ENCODE peak calls at places on chromosomes 16 and 17, in five cellular contexts. H is neural progenitor cell, S is stomach, N is aorta, G is PC-3. T is an unnamed sample.

GRCh38 chr16:69941251-69942098 is 9.7 kb upstream of the CLEC18A start:
- DNase-seq in S (no peak), N (no peak), H (no peak), G (no peak), T (no peak)

GRCh38 chr16:58000706-58001676 is at the start of gene USB1:
- DNase-seq in S (peak; percentile 89), N (peak; percentile 90), H (peak; percentile 94), G (peak; percentile 80), T (peak; percentile 92)

GRCh38 chr17:48576479-48577309 is 1.5 kb downstream of the HOXB4 start:
- DNase-seq in H (peak; percentile 46), N (peak; percentile 82), G (peak; percentile 60), S (no peak), T (no peak)

GRCh38 chr17:72602517-72603345 is 481.9 kb downstream of the SOX9 start:
- DNase-seq in G (peak; percentile 83), H (peak; percentile 78), S (peak; percentile 47), N (no peak), T (no peak)

GRCh38 chr17:34154916-34155730 is 100.0 kb upstream of the CCL2 start:
- DNase-seq in G (no peak), H (peak; percentile 31), N (no peak), S (no peak), T (no peak)

GRCh38 chr17:14745122-14745521 is 444.2 kb downstream of the HS3ST3B1 start:
- DNase-seq in H (no peak), S (no peak), G (peak; percentile 71), N (no peak), T (no peak)

GRCh38 chr17:55660171-55660886 is 62.3 kb downstream of the TMEM100 start:
- DNase-seq in S (no peak), H (peak; percentile 28), N (no peak), G (no peak), T (no peak)

GRCh38 chr17:75109407-75110236 is at the start of gene ARMC7:
- DNase-seq in S (peak; percentile 95), N (peak; percentile 94), G (peak; percentile 96), H (peak; percentile 96), T (peak; percentile 84)

GRCh38 chr16:88323546-88324330 is 59.0 kb upstream of the ZNF469 start:
- DNase-seq in N (no peak), G (no peak), S (no peak), H (no peak), T (no peak)

GRCh38 chr17:44210342-44211192 is 8.9 kb downstream of the UBTF start:
- DNase-seq in H (peak; percentile 92), N (peak; percentile 93), G (peak; percentile 85), S (peak; percentile 92), T (peak; percentile 84)

GRCh38 chr16:14117051-14117450 is 45.9 kb downstream of the MRTFB start:
- DNase-seq in G (no peak), S (no peak), N (no peak), H (no peak), T (no peak)

GRCh38 chr17:63842173-63842539 is 329 bp downstream of the SMARCD2 start:
- DNase-seq in H (no peak), G (no peak), S (peak; percentile 33), N (peak; percentile 72), T (peak; percentile 78)

GRCh38 chr17:63455417-63455816 is 9.3 kb upstream of the CYB561 start:
- DNase-seq in G (no peak), S (no peak), H (no peak), N (no peak), T (no peak)

GRCh38 chr17:35918665-35919064 is 11.9 kb downstream of the RDM1 start:
- DNase-seq in S (no peak), N (no peak), H (no peak), G (no peak), T (no peak)

GRCh38 chr16:24834459-24835335 is 11.1 kb upstream of the SLC5A11 start:
- DNase-seq in H (peak; percentile 60), N (no peak), G (peak; percentile 63), S (peak; percentile 60), T (no peak)

GRCh38 chr16:78022347-78022746 is at the start of gene CLEC3A:
- DNase-seq in N (no peak), S (no peak), H (peak; percentile 31), G (no peak), T (no peak)

GRCh38 chr16:48636521-48636920 is 26.5 kb upstream of the N4BP1 start:
- DNase-seq in G (no peak), H (no peak), N (no peak), S (peak; percentile 3), T (no peak)

GRCh38 chr17:8479431-8479947 is 43.8 kb downstream of the NDEL1 start:
- DNase-seq in G (no peak), N (peak; percentile 76), S (no peak), H (no peak), T (no peak)

GRCh38 chr17:7589891-7590611 is at the start of gene SOX15:
- DNase-seq in N (no peak), S (no peak), G (peak; percentile 70), H (peak; percentile 54), T (no peak)

GRCh38 chr17:81049973-81050551 is 15.1 kb downstream of the BAIAP2 start:
- DNase-seq in S (peak; percentile 89), G (peak; percentile 93), H (no peak), N (peak; percentile 85), T (peak; percentile 68)

GRCh38 chr17:48486557-48486956 is 44.3 kb downstream of the HOXB1 start:
- DNase-seq in G (peak; percentile 93), N (peak; percentile 56), S (no peak), H (peak; percentile 16), T (no peak)

GRCh38 chr16:59164461-59164860 is 430.3 kb upstream of the GOT2 start:
- DNase-seq in H (peak; percentile 41), N (no peak), S (peak; percentile 26), G (no peak), T (no peak)

GRCh38 chr16:60200161-60200560 is 1466.0 kb upstream of the GOT2 start:
- DNase-seq in G (no peak), S (no peak), N (no peak), H (no peak), T (no peak)

GRCh38 chr17:16363749-16364536 is 10.7 kb upstream of the CENPV start:
- DNase-seq in N (peak; percentile 79), G (peak; percentile 92), S (peak; percentile 84), H (peak; percentile 88), T (peak; percentile 81)

GRCh38 chr16:84104231-84104630 is 12.5 kb downstream of the MBTPS1 start:
- DNase-seq in G (no peak), S (no peak), H (no peak), N (no peak), T (no peak)

GRCh38 chr16:2836646-2837508 is 6.8 kb downstream of the ZG16B start:
- DNase-seq in N (peak; percentile 24), G (no peak), H (no peak), S (no peak), T (no peak)

GRCh38 chr16:2841606-2842339 is 11.7 kb downstream of the ZG16B start:
- DNase-seq in H (no peak), N (no peak), G (no peak), S (no peak), T (peak; percentile 12)

GRCh38 chr16:2840914-2841313 is 10.8 kb downstream of the ZG16B start:
- DNase-seq in H (no peak), N (no peak), S (no peak), G (no peak), T (no peak)

GRCh38 chr16:2839650-2840450 is 9.7 kb downstream of the ZG16B start:
- DNase-seq in N (no peak), S (no peak), H (no peak), G (no peak), T (no peak)

GRCh38 chr16:2838928-2839327 is 8.8 kb downstream of the ZG16B start:
- DNase-seq in H (peak; percentile 90), N (peak; percentile 66), G (peak; percentile 74), S (peak; percentile 79), T (no peak)
- H3K27ac ChIP-seq in H (no peak overlapping the region), N (no peak overlapping the region), G (peak overlapping the region; percentile 10), S (no peak overlapping the region), T (no peak overlapping the region)

GRCh38 chr17:1182831-1183578 is 3.2 kb upstream of the ABR start:
- DNase-seq in H (peak; percentile 75), S (no peak), G (no peak), N (no peak), T (no peak)

GRCh38 chr17:1186214-1186820 is 6.5 kb upstream of the ABR start:
- DNase-seq in S (no peak), N (no peak), H (no peak), G (peak; percentile 74), T (peak; percentile 85)

GRCh38 chr17:1193300-1193699 is 13.5 kb upstream of the ABR start:
- DNase-seq in H (no peak), N (no peak), G (no peak), S (no peak), T (no peak)

GRCh38 chr17:1186923-1187771 is 7.4 kb upstream of the ABR start:
- DNase-seq in S (peak; percentile 86), H (peak; percentile 91), N (peak; percentile 91), G (peak; percentile 71), T (peak; percentile 84)

GRCh38 chr17:1188812-1189211 is 9.0 kb upstream of the ABR start:
- DNase-seq in S (peak; percentile 97), H (no peak), N (peak; percentile 95), G (no peak), T (peak; percentile 100)
- H3K4me3 ChIP-seq in S (no peak overlapping the region), H (no peak overlapping the region), N (no peak overlapping the region), G (no peak overlapping the region), T (peak overlapping the region; percentile 38)

GRCh38 chr16:3998793-3999478 is 117.3 kb downstream of the ADCY9 start:
- DNase-seq in G (no peak), H (no peak), S (no peak), N (peak; percentile 18), T (no peak)
- H3K27ac ChIP-seq in G (no peak overlapping the region), H (no peak overlapping the region), S (peak overlapping the region; percentile 65), N (no peak overlapping the region), T (peak overlapping the region; percentile 32)

GRCh38 chr16:75252946-75253911 is 1.8 kb upstream of the BCAR1 start:
- DNase-seq in N (peak; percentile 54), H (peak; percentile 78), G (no peak), S (no peak), T (peak; percentile 75)

GRCh38 chr16:75251280-75252048 is at the start of gene BCAR1:
- DNase-seq in S (peak; percentile 93), N (peak; percentile 91), H (peak; percentile 97), G (peak; percentile 77), T (peak; percentile 94)

GRCh38 chr16:75250089-75250808 is 1.2 kb downstream of the BCAR1 start:
- DNase-seq in N (peak; percentile 56), G (peak; percentile 24), H (no peak), S (peak; percentile 90), T (no peak)

GRCh38 chr16:75250809-75251279 is 580 bp downstream of the BCAR1 start:
- DNase-seq in S (peak; percentile 80), H (peak; percentile 55), G (peak; percentile 17), N (peak; percentile 60), T (no peak)

DNA sequence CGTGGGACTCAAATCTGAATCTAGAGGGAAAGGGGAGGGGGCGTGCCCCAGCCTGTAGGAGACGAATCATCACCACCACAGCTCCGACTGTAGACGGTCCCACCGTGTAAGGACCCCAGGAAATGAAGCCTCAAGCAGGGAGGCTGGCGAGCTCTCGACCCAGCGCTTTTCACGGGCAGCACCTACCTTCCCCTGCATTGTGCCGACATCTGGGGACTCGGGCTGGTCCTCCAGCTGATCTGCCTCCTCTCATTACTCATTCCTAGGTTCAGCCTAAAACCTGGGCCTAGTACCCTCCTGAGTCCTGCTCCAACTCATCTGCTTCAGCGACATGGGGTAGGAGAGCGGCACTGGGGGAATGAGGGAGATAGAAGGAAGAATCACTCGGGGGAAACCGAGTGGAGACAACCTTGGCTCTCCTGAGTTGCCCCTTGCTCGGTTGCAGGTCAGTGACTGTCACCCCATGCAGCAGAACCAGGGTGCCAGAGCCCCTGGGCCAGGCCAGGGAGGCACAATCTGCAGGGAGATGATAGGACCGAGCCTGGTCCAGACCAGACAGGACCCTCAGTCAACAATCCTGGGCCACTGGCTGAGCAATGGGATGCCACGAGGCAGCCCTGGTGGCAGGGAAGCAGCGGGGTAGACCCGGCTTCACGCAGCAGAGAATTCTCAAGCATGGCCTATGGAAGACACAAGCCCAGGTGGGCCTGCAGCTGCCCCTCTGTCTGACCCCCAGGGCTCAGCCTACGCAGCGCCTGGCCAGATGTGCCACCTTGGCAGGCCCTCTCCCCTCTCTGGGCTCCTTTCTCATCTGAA is 833 bp upstream of the BCAR1 start:
- DNase-seq in N (peak; percentile 35), G (no peak), H (no peak), S (no peak), T (no peak)
- H3K4me3 ChIP-seq in N (no peak overlapping the region), G (no peak overlapping the region), H (peak overlapping the region; percentile 10), S (peak overlapping the region; percentile 55), T (peak overlapping the region; percentile 66)

T was measured in tibial artery.